ENCODE peak calls at places on chromosomes 16 and 17, in four cellular contexts. Q is GM12878, N is A549, A is HepG2. R is an unnamed sample.

GRCh38 chr16:3020247-3020603 is at the start of gene TNFRSF12A:
- DNase-seq in Q (no peak), N (peak; percentile 64), A (peak; percentile 66), R (peak; percentile 95)

GRCh38 chr16:28258571-28258970 is 33.8 kb upstream of the SBK1 start:
- DNase-seq in Q (no peak), N (no peak), A (no peak), R (peak; percentile 58)

GRCh38 chr17:2704031-2704889 is 7.3 kb downstream of the CLUH start:
- DNase-seq in Q (no peak), N (no peak), A (no peak), R (peak; percentile 20)

GRCh38 chr17:31825961-31826691 is 32.9 kb downstream of the COPRS start:
- DNase-seq in Q (no peak), N (no peak), A (no peak), R (peak; percentile 45)

GRCh38 chr16:27448531-27449433 is 46.8 kb downstream of the IL21R start:
- DNase-seq in Q (no peak), N (no peak), A (peak; percentile 29), R (peak; percentile 14)

GRCh38 chr16:1526608-1527555 is 6.6 kb upstream of the TMEM204 start:
- DNase-seq in Q (no peak), N (no peak), A (no peak), R (no peak)

GRCh38 chr16:19281246-19281645 is 4.3 kb upstream of the CLEC19A start:
- DNase-seq in Q (no peak), N (no peak), A (no peak), R (no peak)

GRCh38 chr16:2194852-2195315 is 1.5 kb downstream of the CASKIN1 start:
- DNase-seq in Q (peak; percentile 11), N (peak; percentile 69), A (peak; percentile 67), R (peak; percentile 74)

GRCh38 chr16:70715860-70716357 is 30.1 kb upstream of the MTSS2 start:
- DNase-seq in Q (no peak), N (no peak), A (no peak), R (peak; percentile 64)

GRCh38 chr17:27746881-27747280 is 53.4 kb downstream of the NOS2 start:
- DNase-seq in Q (no peak), N (no peak), A (no peak), R (no peak)

GRCh38 chr17:67239597-67239996 is 5.4 kb downstream of the HELZ start:
- DNase-seq in Q (no peak), N (no peak), A (no peak), R (no peak)

GRCh38 chr16:64952177-64952576 is 169.7 kb downstream of the CDH11 start:
- DNase-seq in Q (no peak), N (no peak), A (no peak), R (no peak)

GRCh38 chr17:65656390-65657250 is 95.2 kb upstream of the AXIN2 start:
- DNase-seq in Q (peak; percentile 39), N (no peak), A (peak; percentile 80), R (no peak)

GRCh38 chr17:33992113-33992512 is 263.0 kb upstream of the CCL2 start:
- DNase-seq in Q (no peak), N (no peak), A (no peak), R (no peak)

GRCh38 chr17:33989357-33990148 is 265.5 kb upstream of the CCL2 start:
- DNase-seq in Q (no peak), N (no peak), A (no peak), R (no peak)

GRCh38 chr17:33987162-33987561 is 267.9 kb upstream of the CCL2 start:
- DNase-seq in Q (no peak), N (no peak), A (no peak), R (no peak)

GRCh38 chr17:33986566-33986965 is 268.5 kb upstream of the CCL2 start:
- DNase-seq in Q (no peak), N (no peak), A (no peak), R (no peak)

GRCh38 chr17:33990943-33991706 is 264.0 kb upstream of the CCL2 start:
- DNase-seq in Q (no peak), N (no peak), A (no peak), R (no peak)
- TF ChIP-seq PBX3 in Q (no peak), N (no peak), A (no peak), R (no peak)

GRCh38 chr17:6061290-6061689 is 8.9 kb upstream of the WSCD1 start:
- DNase-seq in Q (no peak), N (peak; percentile 82), A (peak; percentile 19), R (no peak)
- TF ChIP-seq PBX3 in Q (no peak), N (no peak), A (no peak), R (no peak)

DNA sequence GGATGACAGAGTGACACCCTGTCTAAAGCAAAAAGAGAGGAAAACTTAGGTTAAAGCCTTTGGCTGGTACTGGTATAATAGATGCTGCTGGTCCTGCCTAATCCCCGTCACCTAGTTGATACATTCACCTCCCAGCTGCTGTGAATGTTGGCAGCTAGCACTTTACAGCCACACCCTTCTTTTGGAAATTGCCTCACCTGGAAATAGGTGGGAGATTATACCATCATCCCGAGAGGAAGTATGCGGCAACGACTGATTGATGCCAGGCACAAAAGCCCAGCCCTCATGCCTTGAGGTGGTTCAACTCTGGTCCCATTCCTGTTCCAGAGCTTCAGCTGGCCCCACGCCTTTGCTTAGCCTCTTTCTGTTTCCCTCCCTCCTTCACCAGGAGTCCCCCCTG is 53.2 kb upstream of the SIAH1 start:
- DNase-seq in Q (no peak), N (no peak), A (no peak), R (no peak)
- TF ChIP-seq PBX3 in Q (no peak), N (no peak), A (no peak), R (no peak)

DNA sequence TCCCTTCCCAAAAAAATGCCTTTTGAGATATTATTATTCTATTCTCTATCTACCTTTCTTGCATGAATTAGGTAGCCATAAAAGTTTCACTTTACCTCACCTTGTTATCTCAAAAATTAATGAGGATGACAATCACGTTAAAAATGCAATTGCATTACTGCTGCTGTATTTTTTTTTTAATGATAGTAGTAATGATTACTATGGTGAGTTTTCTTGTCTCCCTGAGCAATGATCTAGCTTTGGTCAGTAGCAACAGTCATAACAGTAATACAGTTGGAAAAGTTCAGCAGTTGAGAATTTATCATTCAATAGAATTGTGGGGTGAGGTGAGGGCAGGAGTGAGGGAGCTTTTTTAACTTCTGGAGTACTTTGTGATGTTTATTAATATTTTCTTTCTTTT is at the start of gene EFCAB5:
- DNase-seq in Q (no peak), N (no peak), A (no peak), R (no peak)
- TF ChIP-seq PBX3 in Q (no peak), N (no peak), A (no peak), R (no peak)

DNA sequence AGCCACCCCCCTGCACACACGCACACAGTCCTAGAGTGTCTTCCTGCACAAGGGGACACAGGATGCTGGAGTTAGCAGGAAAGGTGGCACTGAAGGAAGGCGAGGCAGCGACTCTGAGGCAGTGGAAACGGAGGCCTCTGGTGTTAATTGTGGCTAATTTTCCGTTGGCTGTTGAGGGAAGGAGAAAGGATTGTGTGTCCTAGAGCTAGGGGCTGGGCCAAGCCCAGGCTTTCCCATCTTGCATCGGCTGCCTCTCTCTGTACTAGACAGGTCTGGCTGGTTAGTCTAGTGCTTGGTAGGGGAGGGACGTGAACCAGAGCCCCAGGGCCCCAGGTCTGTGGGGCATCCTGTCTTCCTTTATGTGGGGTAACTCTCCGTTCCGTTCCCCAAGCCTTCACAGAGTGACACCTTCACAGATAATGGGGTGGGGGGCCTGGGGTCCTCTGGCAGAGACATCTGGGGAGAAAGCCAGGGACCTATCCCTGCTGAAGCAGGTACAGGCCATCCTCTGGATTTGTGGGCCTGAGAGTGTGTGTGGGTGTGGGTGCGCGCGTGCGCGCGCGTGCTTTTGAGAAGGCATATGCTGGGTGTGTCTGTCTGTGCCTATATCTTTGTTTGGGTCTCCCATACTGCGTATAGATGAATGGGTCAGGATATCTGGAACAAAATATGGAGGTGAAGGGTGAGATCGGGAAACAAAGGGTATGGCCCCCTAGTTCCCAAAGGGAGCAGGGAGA is at the start of gene CHD3:
- DNase-seq in Q (no peak), N (no peak), A (no peak), R (no peak)
- TF ChIP-seq PBX3 in Q (no peak), N (no peak), A (no peak), R (no peak)

DNA sequence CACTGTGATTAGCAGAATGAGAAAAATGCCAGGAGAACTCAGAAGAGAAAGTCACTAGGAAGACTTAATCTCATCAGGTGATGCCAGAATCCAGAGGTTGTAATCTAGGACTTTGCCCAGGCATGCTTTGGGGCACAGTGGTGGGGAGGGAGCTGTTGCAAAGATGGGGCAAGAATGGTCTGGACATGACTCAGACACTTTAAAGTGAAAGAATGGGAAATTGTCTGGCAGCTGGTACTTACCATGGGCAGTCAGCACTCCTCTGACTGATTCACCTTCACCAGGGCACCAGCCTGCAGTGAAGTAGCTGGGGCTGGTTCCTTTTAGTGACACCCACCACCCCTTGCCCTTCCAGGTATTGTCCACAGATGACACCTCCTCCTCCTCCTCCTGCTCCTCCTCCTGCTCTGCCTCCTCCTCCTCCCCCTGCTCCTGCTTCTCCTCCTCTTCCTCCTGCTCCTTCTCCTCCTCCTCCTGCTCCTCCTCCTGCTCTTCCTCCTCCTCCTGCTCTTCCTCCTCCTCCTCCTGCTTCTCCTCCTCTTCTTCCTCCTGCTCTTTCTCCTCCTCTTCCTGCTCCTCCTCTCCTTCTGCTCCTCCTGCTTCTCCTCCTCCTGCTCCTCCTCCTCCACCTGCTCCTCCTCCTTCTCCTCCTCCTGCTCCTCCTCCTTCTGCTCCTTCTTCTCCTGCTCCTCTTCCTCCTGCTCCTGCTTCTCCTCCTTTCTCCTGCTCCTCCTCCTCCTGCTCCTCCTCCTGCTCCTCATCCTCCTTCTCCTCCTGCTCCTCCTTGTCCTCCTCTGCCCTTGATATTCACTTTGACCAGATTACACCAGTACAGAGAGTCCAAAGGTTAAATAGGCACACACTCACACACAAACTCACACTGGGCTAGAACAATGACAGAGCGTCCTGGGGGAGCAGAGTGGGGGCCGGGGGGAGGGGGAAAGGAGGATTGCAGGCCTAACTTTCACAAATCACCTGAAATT is at the start of gene CHD9NB:
- DNase-seq in Q (no peak), N (peak; percentile 79), A (peak; percentile 89), R (peak; percentile 26)
- TF ChIP-seq PBX3 in Q (no peak), N (no peak), A (no peak), R (peak; percentile 35)

GRCh38 chr17:19652595-19652994 is 4.0 kb downstream of the ALDH3A2 start:
- DNase-seq in Q (no peak), N (no peak), A (no peak), R (no peak)
- TF ChIP-seq PBX3 in Q (no peak), N (no peak), A (no peak), R (no peak)

R was measured in SK-N-SH.